ENCODE peak calls at places on chromosomes 13 and 19, in six cellular contexts. One of them, this sample, is unnamed. For H3K36me3, the result is how much of the 10 kb centered on the place peaks cover.

GRCh38 chr19:508204-509150 is 1.2 kb downstream of the TPGS1 start:
- DNase-seq in Caco-2: no peak
- DNase-seq in bronchial epithelial cell: no peak
- DNase-seq in iPS DF 6.9: no peak
- DNase-seq in ovary: no peak
- DNase-seq in IMR-90: no peak
- DNase-seq in this sample: no peak

GRCh38 chr19:6042776-6043726 is 65.1 kb upstream of the RANBP3 start:
- DNase-seq in bronchial epithelial cell: no peak
- DNase-seq in Caco-2: no peak
- DNase-seq in IMR-90: no peak
- DNase-seq in iPS DF 6.9: no peak
- DNase-seq in ovary: no peak
- DNase-seq in this sample: no peak

GRCh38 chr13:98582947-98583346 is 6.0 kb upstream of the STK24 start:
- DNase-seq in iPS DF 6.9: no peak
- DNase-seq in IMR-90: no peak
- DNase-seq in ovary: no peak
- DNase-seq in bronchial epithelial cell: peak
- DNase-seq in Caco-2: peak
- DNase-seq in this sample: no peak

GRCh38 chr19:23002690-23003422 is at the start of gene ZNF728:
- DNase-seq in IMR-90: no peak
- DNase-seq in Caco-2: no peak
- DNase-seq in ovary: peak
- DNase-seq in iPS DF 6.9: no peak
- DNase-seq in bronchial epithelial cell: no peak
- DNase-seq in this sample: no peak

GRCh38 chr13:104641309-104641708 is 1575.1 kb upstream of the SLC10A2 start:
- DNase-seq in bronchial epithelial cell: peak
- DNase-seq in iPS DF 6.9: no peak
- DNase-seq in Caco-2: no peak
- DNase-seq in IMR-90: peak
- DNase-seq in ovary: no peak
- DNase-seq in this sample: no peak

GRCh38 chr13:81493144-81493543 is 1152.2 kb upstream of the SPRY2 start:
- DNase-seq in Caco-2: no peak
- DNase-seq in bronchial epithelial cell: no peak
- DNase-seq in iPS DF 6.9: no peak
- DNase-seq in IMR-90: no peak
- DNase-seq in ovary: no peak
- DNase-seq in this sample: no peak

GRCh38 chr19:13053761-13054604 is 48.7 kb downstream of the LYL1 start:
- DNase-seq in IMR-90: peak
- DNase-seq in ovary: peak
- DNase-seq in Caco-2: peak
- DNase-seq in iPS DF 6.9: no peak
- DNase-seq in bronchial epithelial cell: peak
- DNase-seq in this sample: peak

GRCh38 chr13:113397606-113398425 is 33.9 kb upstream of the GRTP1 start:
- DNase-seq in IMR-90: no peak
- DNase-seq in bronchial epithelial cell: no peak
- DNase-seq in Caco-2: peak
- DNase-seq in iPS DF 6.9: no peak
- DNase-seq in ovary: no peak
- DNase-seq in this sample: no peak

GRCh38 chr19:22882797-22883196 is 50.7 kb downstream of the ZNF723 start:
- DNase-seq in Caco-2: peak
- DNase-seq in ovary: no peak
- DNase-seq in iPS DF 6.9: peak
- DNase-seq in bronchial epithelial cell: peak
- DNase-seq in IMR-90: peak
- DNase-seq in this sample: no peak

GRCh38 chr19:17075860-17076538 is 422 bp downstream of the MYO9B start:
- DNase-seq in bronchial epithelial cell: peak
- DNase-seq in ovary: peak
- DNase-seq in Caco-2: peak
- DNase-seq in IMR-90: peak
- DNase-seq in iPS DF 6.9: no peak
- DNase-seq in this sample: no peak

GRCh38 chr13:75569576-75569975 is 20.0 kb downstream of the UCHL3 start:
- DNase-seq in iPS DF 6.9: no peak
- DNase-seq in IMR-90: no peak
- DNase-seq in ovary: no peak
- DNase-seq in bronchial epithelial cell: no peak
- DNase-seq in Caco-2: no peak
- DNase-seq in this sample: no peak

GRCh38 chr19:40466219-40467006 is at the start of gene SPTBN4:
- DNase-seq in Caco-2: no peak
- DNase-seq in IMR-90: no peak
- DNase-seq in iPS DF 6.9: no peak
- DNase-seq in bronchial epithelial cell: no peak
- DNase-seq in ovary: peak
- DNase-seq in this sample: no peak

GRCh38 chr19:41303941-41304340 is 6.0 kb upstream of the CCDC97 start:
- DNase-seq in ovary: no peak
- DNase-seq in iPS DF 6.9: no peak
- DNase-seq in Caco-2: no peak
- DNase-seq in IMR-90: no peak
- DNase-seq in bronchial epithelial cell: no peak
- DNase-seq in this sample: no peak

DNA sequence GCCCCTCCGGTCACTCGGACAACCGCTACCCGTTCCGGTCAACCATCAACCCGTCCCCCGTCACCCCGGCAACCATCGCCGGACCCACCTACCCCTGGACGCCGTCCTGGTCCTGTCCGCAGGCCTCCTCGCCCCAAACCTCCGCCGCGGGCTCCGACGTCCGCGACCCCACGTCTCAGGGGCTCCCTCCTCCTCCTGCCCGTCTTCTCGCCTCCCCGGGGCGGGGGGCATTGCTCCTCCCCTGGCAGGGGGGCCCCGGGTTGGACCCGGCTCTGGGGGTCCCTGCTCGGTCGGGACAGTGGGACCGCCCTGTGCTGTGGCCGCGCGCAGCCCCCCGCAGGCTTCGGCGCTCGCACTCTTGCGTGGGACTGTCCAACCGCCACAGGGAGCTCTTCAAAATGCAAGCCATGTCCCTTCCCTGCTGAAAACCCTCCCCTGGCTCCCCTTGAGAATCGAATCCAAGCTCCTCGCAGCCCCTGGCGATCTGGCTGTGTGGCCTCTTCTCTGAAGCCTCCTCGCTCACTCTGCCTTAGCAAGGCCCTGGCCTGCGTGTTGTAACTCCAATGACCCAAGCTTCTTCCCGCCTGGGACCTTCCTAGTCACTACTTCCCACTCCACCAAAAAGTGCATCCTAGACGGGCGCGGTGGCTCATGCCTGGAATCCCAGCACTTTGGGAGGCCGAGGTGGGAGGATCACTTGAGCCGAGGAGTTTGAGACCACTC is 8.4 kb downstream of the EPHX3 start:
- DNase-seq in bronchial epithelial cell: no peak
- DNase-seq in Caco-2: no peak
- DNase-seq in IMR-90: no peak
- DNase-seq in ovary: no peak
- DNase-seq in iPS DF 6.9: no peak
- DNase-seq in this sample: no peak
- H3K4me3 ChIP-seq in bronchial epithelial cell: peak
- H3K4me3 ChIP-seq in Caco-2: peak
- H3K4me3 ChIP-seq in IMR-90: peak
- H3K4me3 ChIP-seq in ovary: peak
- H3K4me3 ChIP-seq in iPS DF 6.9: peak
- H3K4me3 ChIP-seq in this sample: peak

GRCh38 chr19:11067356-11068113 is 21.7 kb upstream of the LDLR start:
- DNase-seq in ovary: no peak
- DNase-seq in IMR-90: peak
- DNase-seq in iPS DF 6.9: no peak
- DNase-seq in bronchial epithelial cell: peak
- DNase-seq in Caco-2: no peak
- DNase-seq in this sample: no peak
- H3K36me3 ChIP-seq in ovary: under half
- H3K36me3 ChIP-seq in IMR-90: under half
- H3K36me3 ChIP-seq in iPS DF 6.9: under half
- H3K36me3 ChIP-seq in bronchial epithelial cell: under half
- H3K36me3 ChIP-seq in Caco-2: under half
- H3K36me3 ChIP-seq in this sample: under half

GRCh38 chr13:70518081-70518480 is 409.8 kb upstream of the KLHL1 start:
- DNase-seq in iPS DF 6.9: no peak
- DNase-seq in ovary: no peak
- DNase-seq in Caco-2: no peak
- DNase-seq in IMR-90: no peak
- DNase-seq in bronchial epithelial cell: no peak
- DNase-seq in this sample: no peak
- H3K4me3 ChIP-seq in iPS DF 6.9: no peak
- H3K4me3 ChIP-seq in ovary: no peak
- H3K4me3 ChIP-seq in Caco-2: no peak
- H3K4me3 ChIP-seq in IMR-90: no peak
- H3K4me3 ChIP-seq in bronchial epithelial cell: no peak
- H3K4me3 ChIP-seq in this sample: no peak

GRCh38 chr13:111292710-111293485 is 27.5 kb upstream of the TEX29 start:
- DNase-seq in IMR-90: no peak
- DNase-seq in Caco-2: no peak
- DNase-seq in bronchial epithelial cell: no peak
- DNase-seq in ovary: no peak
- DNase-seq in iPS DF 6.9: no peak
- DNase-seq in this sample: no peak
- H3K36me3 ChIP-seq in IMR-90: under half
- H3K36me3 ChIP-seq in Caco-2: under half
- H3K36me3 ChIP-seq in bronchial epithelial cell: under half
- H3K36me3 ChIP-seq in ovary: under half
- H3K36me3 ChIP-seq in iPS DF 6.9: under half
- H3K36me3 ChIP-seq in this sample: under half

GRCh38 chr19:7921302-7921954 is 1.3 kb downstream of the SNAPC2 start:
- DNase-seq in iPS DF 6.9: no peak
- DNase-seq in ovary: peak
- DNase-seq in IMR-90: no peak
- DNase-seq in Caco-2: no peak
- DNase-seq in bronchial epithelial cell: no peak
- DNase-seq in this sample: no peak
- H3K4me3 ChIP-seq in iPS DF 6.9: peak
- H3K4me3 ChIP-seq in ovary: peak
- H3K4me3 ChIP-seq in IMR-90: peak
- H3K4me3 ChIP-seq in Caco-2: peak
- H3K4me3 ChIP-seq in bronchial epithelial cell: peak
- H3K4me3 ChIP-seq in this sample: peak

This sample was measured in HAP-1.